ENCODE peak calls at places on chromosomes 12 and 14, in seven cellular contexts. C is transverse colon, W is psoas muscle, V is RWPE2, D is suprapubic skin, G is OCI-LY7, X is HepG2. I is an unnamed sample. For H3K9me3, the result is how much of the 10 kb centered on the place peaks cover.

GRCh38 chr14:68667313-68667791 is 125.5 kb downstream of the ZFP36L1 start:
- DNase-seq in C (no peak), W (no peak), V (no peak), X (no peak), D (no peak), G (no peak), I (no peak)

GRCh38 chr12:50185975-50186663 is 18.9 kb upstream of the CERS5 start:
- DNase-seq in W (no peak), V (no peak), C (no peak), G (no peak), D (no peak), X (no peak), I (no peak)

GRCh38 chr12:95548539-95549391 is 2.5 kb downstream of the USP44 start:
- DNase-seq in V (no peak), G (peak), X (no peak), C (peak), W (peak), D (no peak), I (peak)

GRCh38 chr14:21795456-21795855 is 121.8 kb upstream of the OR4E1 start:
- DNase-seq in X (no peak), W (no peak), D (no peak), V (no peak), G (no peak), C (no peak), I (no peak)

GRCh38 chr14:82710257-82710841 is 1176.7 kb upstream of the SEL1L start:
- DNase-seq in D (no peak), W (no peak), V (no peak), G (peak), X (peak), C (peak), I (peak)

GRCh38 chr12:52370906-52371608 is 3.8 kb upstream of the KRT85 start:
- DNase-seq in W (peak), C (peak), D (no peak), X (no peak), V (no peak), G (no peak), I (no peak)

GRCh38 chr14:95142208-95142607 is 15.1 kb downstream of the DICER1 start:
- DNase-seq in D (no peak), G (peak), X (no peak), C (no peak), W (no peak), V (no peak), I (no peak)

GRCh38 chr12:57461326-57461903 is 1.8 kb downstream of the GLI1 start:
- DNase-seq in G (peak), W (peak), C (peak), D (no peak), V (no peak), X (no peak), I (no peak)

GRCh38 chr12:16585781-16586180 is 20.2 kb downstream of the LMO3 start:
- DNase-seq in G (no peak), C (no peak), V (no peak), D (no peak), W (no peak), X (no peak), I (no peak)

GRCh38 chr14:24243336-24243836 is 963 bp upstream of the TINF2 start:
- DNase-seq in V (no peak), C (no peak), W (peak), D (no peak), X (peak), G (peak), I (no peak)
- H3K9me3 ChIP-seq in V (under half), C (under half), W (under half), D (under half), X (under half), G (under half), I (under half)

DNA sequence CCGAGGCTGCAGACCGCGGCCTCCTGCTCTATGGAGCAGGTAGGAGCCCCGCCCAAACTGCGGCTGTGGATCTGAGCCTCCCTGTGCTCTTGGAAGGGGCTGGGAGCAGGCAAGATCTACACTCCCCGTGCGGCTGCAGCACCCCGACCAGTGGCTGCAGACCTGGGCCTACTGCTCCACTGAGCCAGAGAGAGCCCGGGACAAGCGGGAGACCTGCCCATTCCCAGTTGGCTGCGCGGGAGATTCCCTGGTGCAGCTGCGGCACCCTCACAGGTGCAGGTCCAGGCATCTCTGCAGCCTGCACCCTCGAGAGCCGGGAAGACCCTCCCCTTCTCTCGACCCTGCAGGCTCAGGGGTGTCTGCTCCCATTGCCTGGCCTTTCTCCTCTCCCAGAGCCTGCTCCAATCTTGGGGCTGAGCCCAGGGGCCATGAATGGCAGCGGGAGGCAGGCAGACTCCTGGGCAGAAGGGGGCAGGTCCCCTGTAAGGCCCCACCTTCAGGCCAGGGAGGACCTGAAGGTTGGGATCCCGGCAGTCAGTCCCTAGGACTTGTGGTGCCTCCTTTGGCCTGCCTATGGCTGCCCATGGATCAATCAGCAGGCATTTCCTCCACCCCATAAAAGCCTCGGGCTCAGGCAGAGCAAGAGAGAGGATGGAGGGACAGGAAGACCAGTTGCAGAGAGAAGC is 8.8 kb upstream of the A2M start:
- DNase-seq in D (no peak), C (no peak), G (no peak), V (no peak), W (peak), X (no peak), I (no peak)
- H3K4me3 ChIP-seq in D (peak), C (peak), G (no peak), V (no peak), W (peak), X (no peak), I (peak)

DNA sequence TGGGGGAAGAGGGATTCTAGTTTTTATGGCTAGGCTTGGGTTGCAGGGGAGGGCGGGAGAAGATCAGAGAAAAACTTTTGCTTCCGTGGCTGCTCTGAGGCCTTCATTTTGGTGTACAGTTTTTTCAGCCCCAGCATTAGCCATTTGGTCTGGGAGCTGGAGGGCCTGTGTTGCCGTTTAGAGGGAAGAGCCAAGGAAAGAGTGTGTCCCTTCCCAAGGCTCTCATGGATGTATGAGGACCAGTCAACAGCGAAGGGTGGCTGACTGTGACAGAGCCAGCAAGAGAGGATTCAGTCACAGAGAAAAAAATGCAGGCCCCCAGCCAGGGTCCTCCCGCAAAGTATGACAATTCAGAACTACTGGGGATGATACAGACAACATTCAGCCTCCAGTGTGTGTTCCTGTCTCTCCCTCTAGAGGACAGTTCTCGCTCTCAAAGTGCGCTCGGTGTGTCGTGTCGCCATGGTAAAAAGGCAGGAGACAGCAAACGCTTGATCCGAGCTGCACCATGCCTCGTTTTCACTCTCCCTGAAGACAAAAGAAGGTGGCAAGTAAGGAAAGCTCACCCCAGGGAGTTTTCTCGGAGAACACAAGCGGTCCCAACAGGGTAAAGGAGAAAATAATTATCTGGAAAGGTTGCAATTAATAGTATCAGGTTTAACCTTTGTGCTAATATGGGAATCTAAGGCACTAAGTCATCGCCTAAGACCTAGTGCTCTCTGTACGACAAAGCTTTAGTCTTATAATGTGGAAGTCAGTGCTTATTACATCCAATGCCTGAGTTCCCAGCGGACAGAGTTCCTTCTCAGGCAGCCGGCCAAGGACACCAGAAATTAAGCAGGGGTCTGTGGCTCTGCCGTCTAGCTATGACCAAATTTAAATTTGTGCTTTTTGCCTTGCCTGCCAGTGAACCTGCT is 157.3 kb upstream of the PLXNC1 start:
- DNase-seq in X (peak), G (no peak), D (no peak), W (peak), V (no peak), C (no peak), I (no peak)
- TF ChIP-seq CTCF in X (peak), G (no peak), D (no peak), W (peak), V (no peak), C (peak), I (no peak)

DNA sequence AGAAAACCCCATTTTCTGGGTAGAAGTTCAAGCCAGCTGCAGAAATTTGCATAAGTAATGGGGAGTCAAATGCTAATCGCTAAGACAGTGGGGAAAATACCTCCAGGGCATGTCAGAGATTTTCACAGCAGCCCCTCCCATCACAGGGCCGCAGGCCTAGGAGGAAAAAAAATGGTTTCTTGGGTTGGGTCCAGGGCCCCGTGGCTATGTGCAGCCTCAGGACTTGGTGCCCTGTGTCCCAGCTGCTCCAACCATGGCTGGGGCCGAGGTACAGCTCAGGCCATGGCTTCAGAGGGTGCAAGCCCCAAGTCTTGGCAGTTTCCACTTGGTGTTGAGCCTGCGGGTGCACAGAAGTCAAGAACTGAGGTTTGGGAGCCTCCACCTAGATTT is 14.6 kb downstream of the OR10P1 start:
- DNase-seq in V (no peak), X (no peak), C (no peak), G (no peak), W (no peak), D (no peak), I (no peak)
- H3K9me3 ChIP-seq in V (under half), X (under half), C (under half), G (under half), W (under half), D (under half), I (under half)

GRCh38 chr14:85531594-85532391 is 1.8 kb downstream of the FLRT2 start:
- DNase-seq in G (no peak), C (no peak), D (peak), V (peak), W (peak), X (no peak), I (peak)
- H3K4me3 ChIP-seq in G (no peak), C (peak), D (peak), V (peak), W (peak), X (no peak), I (peak)

GRCh38 chr12:104828015-104828414 is 130.1 kb downstream of the SLC41A2 start:
- DNase-seq in D (no peak), W (peak), C (no peak), G (no peak), X (no peak), V (no peak), I (no peak)
- TF ChIP-seq CTCF in D (no peak), W (no peak), C (no peak), G (no peak), X (no peak), V (no peak), I (no peak)

GRCh38 chr14:105852378-105853088 is 326.1 kb downstream of the TMEM121 start:
- DNase-seq in V (peak), W (no peak), X (no peak), G (peak), D (peak), C (peak), I (peak)
- H3K9me3 ChIP-seq in V (under half), W (under half), X (under half), G (under half), D (under half), C (under half), I (under half)

DNA sequence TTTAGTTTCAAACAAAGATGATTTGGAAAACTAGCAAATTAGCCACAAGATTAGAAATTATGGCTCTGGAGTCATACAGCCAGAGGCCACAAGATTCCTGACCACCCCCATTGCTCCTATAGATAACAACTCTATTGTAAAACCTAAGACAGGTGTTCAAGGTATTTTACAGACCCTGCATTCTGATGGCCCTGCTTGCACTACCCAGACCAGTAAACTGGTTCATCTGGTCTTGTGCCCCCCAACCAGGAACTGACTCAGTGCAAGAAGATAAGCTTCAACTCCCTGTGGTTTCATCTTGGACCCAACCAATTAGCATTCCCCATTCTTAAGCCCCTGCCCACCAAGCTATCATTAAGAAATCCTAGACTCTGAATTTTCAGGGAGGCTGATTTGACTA is 125.0 kb downstream of the CCDC60 start:
- DNase-seq in G (no peak), X (no peak), D (no peak), V (no peak), W (no peak), C (no peak), I (no peak)
- H3K4me3 ChIP-seq in G (no peak), X (no peak), D (no peak), V (no peak), W (no peak), C (no peak), I (no peak)

I was measured in lower lobe of right lung.